ENCODE peak calls at places on chromosomes 11 and 22, in seven cellular contexts. Z is adrenal gland; P is fibroblast of lung; O is IMR-90; B is fibroblast of pulmonary artery; W is CD8-positive, alpha-beta T cell; D is breast epithelium. R is an unnamed sample.

GRCh38 chr11:79417069-79417920 is 23.5 kb downstream of the TENM4 start:
- DNase-seq in P (no peak), W (no peak), Z (no peak), B (no peak), D (no peak), O (peak; percentile 28), R (no peak)

GRCh38 chr11:88363566-88364169 is 26.1 kb upstream of the CTSC start:
- DNase-seq in P (peak; percentile 32), O (peak; percentile 34), W (no peak), B (peak; percentile 67), Z (no peak), D (no peak), R (peak; percentile 54)

GRCh38 chr11:17333799-17334586 is 17.6 kb upstream of the NCR3LG1 start:
- DNase-seq in B (no peak), Z (no peak), D (no peak), P (no peak), W (no peak), O (no peak), R (no peak)

GRCh38 chr11:13110929-13111812 is 102.1 kb downstream of the RASSF10 start:
- DNase-seq in P (no peak), D (no peak), Z (no peak), O (peak; percentile 76), B (peak; percentile 73), W (no peak), R (peak; percentile 25)

GRCh38 chr11:11895672-11896071 is 53.9 kb downstream of the USP47 start:
- DNase-seq in W (no peak), P (peak; percentile 42), O (peak; percentile 10), B (peak; percentile 26), D (no peak), Z (no peak), R (peak; percentile 51)

GRCh38 chr22:37088108-37088605 is 21.4 kb downstream of the TMPRSS6 start:
- DNase-seq in B (no peak), O (peak; percentile 4), W (no peak), P (no peak), D (no peak), Z (no peak), R (peak; percentile 13)

GRCh38 chr11:86676533-86677154 is 4.2 kb upstream of the ME3 start:
- DNase-seq in P (no peak), O (no peak), W (no peak), D (no peak), Z (no peak), B (peak; percentile 27), R (no peak)

GRCh38 chr11:27973851-27974536 is 134.0 kb downstream of the KIF18A start:
- DNase-seq in O (peak; percentile 19), W (no peak), P (no peak), Z (no peak), D (no peak), B (no peak), R (no peak)

GRCh38 chr11:129766858-129767604 is 48.6 kb upstream of the TMEM45B start:
- DNase-seq in B (peak; percentile 48), O (peak; percentile 23), Z (no peak), D (no peak), P (peak; percentile 21), W (no peak), R (peak; percentile 58)
- TF ChIP-seq CTCF in B (peak; percentile 71), O (peak; percentile 49), Z (no peak), D (no peak), P (peak; percentile 52), W (peak; percentile 42), R (peak; percentile 87)

GRCh38 chr11:123302751-123303195 is 107.7 kb upstream of the CLMP start:
- DNase-seq in W (no peak), P (peak; percentile 18), O (peak; percentile 72), Z (no peak), B (peak; percentile 54), D (no peak), R (peak; percentile 55)
- H3K4me3 ChIP-seq in W (no peak overlapping the region), P (no peak overlapping the region), O (no peak overlapping the region), Z (no peak overlapping the region), B (no peak overlapping the region), D (no peak overlapping the region), R (no peak overlapping the region)

GRCh38 chr11:1457326-1457680 is 29.3 kb downstream of the MOB2 start:
- DNase-seq in Z (no peak), O (no peak), B (no peak), P (no peak), W (no peak), D (no peak), R (no peak)

GRCh38 chr11:1457856-1458255 is 28.7 kb downstream of the MOB2 start:
- DNase-seq in W (no peak), B (no peak), D (no peak), O (no peak), P (no peak), Z (no peak), R (no peak)

GRCh38 chr11:1459739-1460395 is 26.7 kb downstream of the MOB2 start:
- DNase-seq in O (no peak), W (no peak), Z (no peak), D (no peak), B (no peak), P (peak; percentile 33), R (no peak)

GRCh38 chr11:1459219-1459575 is 27.4 kb downstream of the MOB2 start:
- DNase-seq in D (no peak), Z (no peak), B (no peak), O (no peak), P (no peak), W (no peak), R (no peak)

DNA sequence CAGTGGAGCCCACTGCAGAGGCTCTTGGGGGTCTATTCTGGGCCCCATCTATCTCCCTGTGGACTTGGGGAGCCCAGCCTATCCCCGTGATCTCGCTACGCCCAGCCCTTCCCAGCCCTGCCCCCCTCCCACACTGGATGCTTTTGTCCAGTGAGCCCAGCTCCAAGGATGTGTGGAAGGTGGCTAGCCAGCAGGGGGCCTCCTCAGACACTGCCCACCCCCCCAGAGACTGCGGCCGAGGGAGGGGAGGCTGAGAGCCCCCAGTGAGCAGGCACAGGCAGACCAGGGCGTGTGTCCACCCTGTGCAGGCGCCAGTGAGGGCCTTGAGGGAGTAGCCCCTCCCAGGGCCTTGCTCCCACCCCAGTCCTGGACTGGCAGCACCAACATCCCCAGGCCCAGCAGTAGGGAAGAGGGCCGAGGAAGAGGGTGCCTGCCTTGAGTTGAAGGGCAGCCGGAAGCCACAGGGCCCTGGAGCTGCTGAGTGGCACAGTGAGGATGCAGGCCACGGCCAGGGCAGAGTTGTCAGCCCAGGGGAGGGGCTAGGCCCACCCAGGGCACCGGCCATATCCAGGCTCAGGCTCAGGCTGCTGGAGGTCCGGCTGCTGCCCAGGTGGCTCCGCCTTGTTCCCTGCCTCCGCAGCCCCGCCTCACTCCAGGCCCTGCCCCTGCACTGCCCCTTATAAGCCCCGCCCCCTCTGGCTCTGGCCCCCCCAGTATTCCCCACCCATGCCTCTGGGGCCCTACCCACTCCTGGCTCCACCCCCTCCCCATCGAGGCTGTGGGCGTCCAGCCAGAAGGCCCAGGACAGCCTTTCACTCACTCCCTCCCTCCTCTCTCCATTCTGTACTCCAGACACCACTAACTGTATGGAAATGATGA is 28.0 kb downstream of the MOB2 start:
- DNase-seq in D (no peak), O (peak; percentile 2), P (peak; percentile 80), Z (peak; percentile 65), B (peak; percentile 22), W (no peak), R (peak; percentile 31)
- TF ChIP-seq CTCF in D (no peak), O (peak; percentile 23), P (peak; percentile 23), Z (no peak), B (peak; percentile 25), W (no peak), R (peak; percentile 37)

DNA sequence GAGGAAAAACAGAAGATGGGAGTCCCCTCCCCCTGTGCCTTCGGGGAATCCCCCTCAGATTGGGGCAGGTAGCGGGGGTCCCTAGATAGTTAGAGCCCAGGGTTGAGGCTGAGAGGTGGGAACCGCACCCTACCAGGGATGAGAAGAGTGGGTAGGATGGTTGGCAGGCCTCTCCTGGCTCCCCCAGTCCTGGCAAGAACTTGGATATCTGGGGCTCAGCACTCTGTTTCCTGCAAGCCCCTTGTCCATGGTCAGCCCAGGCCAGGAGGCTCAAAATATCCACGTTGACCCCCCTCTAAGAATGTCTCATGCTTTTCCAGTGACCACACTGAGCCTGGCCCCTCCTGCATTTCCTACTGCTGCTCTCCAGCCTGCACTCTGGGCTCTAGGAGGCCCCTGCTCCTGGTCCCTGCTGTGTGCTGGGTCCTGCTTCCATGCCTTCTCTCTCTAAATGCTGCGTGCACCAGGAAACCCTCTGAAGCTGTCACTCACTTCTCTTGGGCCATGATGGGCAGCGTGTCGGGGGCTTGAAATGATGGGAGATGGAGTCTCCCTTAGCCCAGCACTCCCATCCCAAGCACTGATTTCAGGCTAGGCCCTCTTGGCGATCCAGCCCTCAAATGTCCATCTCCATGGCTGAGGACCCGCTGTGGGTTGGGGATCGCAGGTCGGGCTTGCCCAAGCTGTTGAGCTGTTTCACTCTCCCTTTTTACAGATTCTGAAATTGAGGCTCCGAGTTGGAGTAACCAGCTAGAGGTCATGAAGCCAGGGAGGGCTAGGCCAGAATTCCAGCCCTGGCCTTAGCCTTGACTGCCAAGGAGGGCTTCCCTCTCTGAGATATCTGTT is 2.0 kb downstream of the MAP3K11 start:
- DNase-seq in D (no peak), Z (no peak), W (no peak), O (peak; percentile 26), B (peak; percentile 48), P (no peak), R (peak; percentile 59)
- H3K4me3 ChIP-seq in D (peak overlapping the region; percentile 97), Z (no peak overlapping the region), W (peak overlapping the region; percentile 78), O (no peak overlapping the region), B (peak overlapping the region; percentile 91), P (peak overlapping the region; percentile 12), R (peak overlapping the region; percentile 85)

DNA sequence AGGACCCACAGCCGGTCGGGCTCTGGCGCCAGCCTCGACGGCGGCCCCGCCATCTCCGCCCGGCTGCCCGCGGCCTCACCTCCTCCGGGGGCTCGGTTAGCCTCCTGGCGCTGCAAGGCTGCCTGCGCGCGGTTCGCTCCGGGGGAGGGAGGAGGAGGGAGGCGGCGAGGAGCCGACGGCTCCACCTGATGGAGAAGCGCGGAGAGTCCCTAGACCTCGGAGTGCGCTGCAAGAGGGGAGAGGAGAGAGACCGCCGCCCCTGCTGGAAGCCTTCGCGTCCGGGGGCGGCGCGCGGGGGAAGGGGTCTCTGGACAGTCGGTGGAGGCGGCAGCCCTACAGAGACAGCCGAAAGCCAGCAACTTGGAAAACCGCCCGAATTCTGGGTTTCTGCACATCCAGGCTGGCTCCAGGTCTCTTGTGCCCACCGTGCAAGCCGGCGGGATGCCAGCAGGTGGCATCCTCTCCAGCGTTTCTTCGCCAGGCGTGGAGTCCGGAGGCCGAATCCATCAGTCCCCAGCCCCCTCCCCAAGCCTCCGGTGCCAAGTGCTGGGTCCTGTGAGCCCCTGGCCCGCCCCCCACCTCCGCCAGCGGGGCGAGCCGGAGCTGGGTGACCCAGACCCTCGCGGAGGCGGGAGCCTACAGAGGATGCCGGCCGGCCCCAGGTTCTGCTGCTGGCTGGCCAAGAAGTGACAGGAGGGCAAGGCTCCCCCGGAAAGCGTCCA is 2.9 kb upstream of the KIRREL3 start:
- DNase-seq in O (peak; percentile 58), P (peak; percentile 5), B (peak; percentile 18), D (no peak), W (no peak), Z (no peak), R (no peak)
- TF ChIP-seq CTCF in O (peak; percentile 9), P (peak; percentile 32), B (no peak), D (no peak), W (no peak), Z (no peak), R (no peak)

R was measured in choroid plexus epithelial cell.